ENCODE peak calls at places on chromosomes 3 and 15, in nine cellular contexts. One of them, this sample, is unnamed.

GRCh38 chr15:68230157-68231100 is 901 bp upstream of the CLN6 start:
- DNase-seq in thoracic aorta: no peak
- DNase-seq in IMR-90: peak
- DNase-seq in PC-3: peak
- DNase-seq in cardiac muscle cell: no peak
- DNase-seq in suprapubic skin: peak
- DNase-seq in upper lobe of right lung: no peak
- DNase-seq in iPS DF 6.9: no peak
- DNase-seq in neural progenitor cell: no peak
- DNase-seq in this sample: peak

GRCh38 chr15:72998681-72999466 is 53.4 kb upstream of the NEO1 start:
- DNase-seq in upper lobe of right lung: no peak
- DNase-seq in PC-3: no peak
- DNase-seq in suprapubic skin: no peak
- DNase-seq in IMR-90: no peak
- DNase-seq in thoracic aorta: no peak
- DNase-seq in neural progenitor cell: no peak
- DNase-seq in cardiac muscle cell: no peak
- DNase-seq in iPS DF 6.9: no peak
- DNase-seq in this sample: no peak

GRCh38 chr3:117761992-117762944 is 1052.7 kb downstream of the TUSC7 start:
- DNase-seq in upper lobe of right lung: no peak
- DNase-seq in thoracic aorta: no peak
- DNase-seq in iPS DF 6.9: no peak
- DNase-seq in IMR-90: no peak
- DNase-seq in cardiac muscle cell: no peak
- DNase-seq in PC-3: peak
- DNase-seq in suprapubic skin: no peak
- DNase-seq in neural progenitor cell: no peak
- DNase-seq in this sample: no peak

GRCh38 chr3:23865595-23866396 is 51.0 kb downstream of the NKIRAS1 start:
- DNase-seq in PC-3: peak
- DNase-seq in upper lobe of right lung: no peak
- DNase-seq in neural progenitor cell: peak
- DNase-seq in IMR-90: peak
- DNase-seq in iPS DF 6.9: no peak
- DNase-seq in thoracic aorta: no peak
- DNase-seq in cardiac muscle cell: peak
- DNase-seq in suprapubic skin: no peak
- DNase-seq in this sample: no peak

GRCh38 chr3:30583973-30584372 is 22.4 kb upstream of the TGFBR2 start:
- DNase-seq in iPS DF 6.9: no peak
- DNase-seq in suprapubic skin: no peak
- DNase-seq in thoracic aorta: no peak
- DNase-seq in cardiac muscle cell: no peak
- DNase-seq in PC-3: no peak
- DNase-seq in IMR-90: no peak
- DNase-seq in neural progenitor cell: no peak
- DNase-seq in upper lobe of right lung: no peak
- DNase-seq in this sample: no peak

GRCh38 chr15:52020253-52021085 is 1.4 kb downstream of the MAPK6 start:
- DNase-seq in PC-3: peak
- DNase-seq in neural progenitor cell: no peak
- DNase-seq in IMR-90: peak
- DNase-seq in upper lobe of right lung: no peak
- DNase-seq in cardiac muscle cell: peak
- DNase-seq in thoracic aorta: no peak
- DNase-seq in suprapubic skin: no peak
- DNase-seq in iPS DF 6.9: no peak
- DNase-seq in this sample: no peak

GRCh38 chr15:76945494-76945893 is 13.9 kb downstream of the RCN2 start:
- DNase-seq in cardiac muscle cell: no peak
- DNase-seq in iPS DF 6.9: no peak
- DNase-seq in thoracic aorta: no peak
- DNase-seq in IMR-90: peak
- DNase-seq in neural progenitor cell: no peak
- DNase-seq in PC-3: no peak
- DNase-seq in suprapubic skin: no peak
- DNase-seq in upper lobe of right lung: no peak
- DNase-seq in this sample: no peak

GRCh38 chr3:114080201-114080600 is 23.7 kb downstream of the QTRT2 start:
- DNase-seq in suprapubic skin: no peak
- DNase-seq in PC-3: no peak
- DNase-seq in upper lobe of right lung: no peak
- DNase-seq in cardiac muscle cell: no peak
- DNase-seq in neural progenitor cell: no peak
- DNase-seq in iPS DF 6.9: no peak
- DNase-seq in IMR-90: no peak
- DNase-seq in thoracic aorta: no peak
- DNase-seq in this sample: no peak

GRCh38 chr3:126961791-126962461 is 21.0 kb upstream of the PLXNA1 start:
- DNase-seq in cardiac muscle cell: no peak
- DNase-seq in iPS DF 6.9: no peak
- DNase-seq in upper lobe of right lung: no peak
- DNase-seq in suprapubic skin: no peak
- DNase-seq in thoracic aorta: no peak
- DNase-seq in IMR-90: no peak
- DNase-seq in neural progenitor cell: no peak
- DNase-seq in PC-3: no peak
- DNase-seq in this sample: peak

GRCh38 chr3:37173806-37174205 is 576 bp downstream of the LRRFIP2 start:
- DNase-seq in neural progenitor cell: no peak
- DNase-seq in cardiac muscle cell: no peak
- DNase-seq in upper lobe of right lung: no peak
- DNase-seq in IMR-90: no peak
- DNase-seq in thoracic aorta: no peak
- DNase-seq in suprapubic skin: no peak
- DNase-seq in iPS DF 6.9: no peak
- DNase-seq in PC-3: no peak
- DNase-seq in this sample: no peak
- H3K4me3 ChIP-seq in neural progenitor cell: no peak
- H3K4me3 ChIP-seq in cardiac muscle cell: peak
- H3K4me3 ChIP-seq in upper lobe of right lung: no peak
- H3K4me3 ChIP-seq in IMR-90: no peak
- H3K4me3 ChIP-seq in thoracic aorta: peak
- H3K4me3 ChIP-seq in suprapubic skin: peak
- H3K4me3 ChIP-seq in iPS DF 6.9: no peak
- H3K4me3 ChIP-seq in PC-3: peak
- H3K4me3 ChIP-seq in this sample: peak

GRCh38 chr3:175526191-175526590 is 667.1 kb downstream of the NAALADL2 start:
- DNase-seq in thoracic aorta: no peak
- DNase-seq in IMR-90: no peak
- DNase-seq in PC-3: no peak
- DNase-seq in suprapubic skin: no peak
- DNase-seq in cardiac muscle cell: no peak
- DNase-seq in iPS DF 6.9: no peak
- DNase-seq in neural progenitor cell: no peak
- DNase-seq in upper lobe of right lung: no peak
- DNase-seq in this sample: no peak
- H3K4me3 ChIP-seq in thoracic aorta: peak
- H3K4me3 ChIP-seq in IMR-90: peak
- H3K4me3 ChIP-seq in PC-3: no peak
- H3K4me3 ChIP-seq in suprapubic skin: peak
- H3K4me3 ChIP-seq in cardiac muscle cell: no peak
- H3K4me3 ChIP-seq in iPS DF 6.9: no peak
- H3K4me3 ChIP-seq in neural progenitor cell: no peak
- H3K4me3 ChIP-seq in upper lobe of right lung: peak
- H3K4me3 ChIP-seq in this sample: peak

DNA sequence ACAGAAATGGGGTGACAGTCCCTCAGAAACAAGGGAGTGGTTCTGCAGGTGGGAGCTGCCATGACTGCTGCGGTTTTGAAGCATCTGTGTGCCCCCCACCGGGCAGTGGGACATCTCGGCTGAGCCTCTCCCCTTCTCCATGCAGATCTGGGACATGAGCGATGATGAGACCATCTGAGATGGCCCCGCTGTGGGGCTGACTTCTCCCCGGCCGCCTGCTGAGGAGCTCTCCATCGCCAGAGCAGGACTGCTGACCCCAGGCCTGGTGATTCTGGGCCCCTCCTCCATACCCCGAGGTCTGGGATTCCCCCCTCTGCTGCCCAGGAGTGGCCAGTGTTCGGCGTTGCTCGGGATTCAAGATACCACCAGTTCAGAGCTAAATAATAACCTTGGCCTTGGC is 89.0 kb downstream of the VGLL4 start:
- DNase-seq in PC-3: no peak
- DNase-seq in IMR-90: no peak
- DNase-seq in neural progenitor cell: no peak
- DNase-seq in iPS DF 6.9: no peak
- DNase-seq in thoracic aorta: no peak
- DNase-seq in suprapubic skin: no peak
- DNase-seq in cardiac muscle cell: no peak
- DNase-seq in upper lobe of right lung: no peak
- DNase-seq in this sample: no peak
- H3K4me3 ChIP-seq in PC-3: no peak
- H3K4me3 ChIP-seq in IMR-90: no peak
- H3K4me3 ChIP-seq in neural progenitor cell: no peak
- H3K4me3 ChIP-seq in iPS DF 6.9: no peak
- H3K4me3 ChIP-seq in thoracic aorta: no peak
- H3K4me3 ChIP-seq in suprapubic skin: no peak
- H3K4me3 ChIP-seq in cardiac muscle cell: no peak
- H3K4me3 ChIP-seq in upper lobe of right lung: no peak
- H3K4me3 ChIP-seq in this sample: no peak

GRCh38 chr3:137770821-137771399 is 6.8 kb downstream of the SOX14 start:
- DNase-seq in PC-3: no peak
- DNase-seq in iPS DF 6.9: no peak
- DNase-seq in upper lobe of right lung: no peak
- DNase-seq in cardiac muscle cell: no peak
- DNase-seq in neural progenitor cell: peak
- DNase-seq in suprapubic skin: no peak
- DNase-seq in IMR-90: no peak
- DNase-seq in thoracic aorta: no peak
- DNase-seq in this sample: no peak
- H3K4me3 ChIP-seq in PC-3: no peak
- H3K4me3 ChIP-seq in iPS DF 6.9: peak
- H3K4me3 ChIP-seq in upper lobe of right lung: peak
- H3K4me3 ChIP-seq in cardiac muscle cell: peak
- H3K4me3 ChIP-seq in neural progenitor cell: peak
- H3K4me3 ChIP-seq in suprapubic skin: peak
- H3K4me3 ChIP-seq in IMR-90: no peak
- H3K4me3 ChIP-seq in thoracic aorta: peak
- H3K4me3 ChIP-seq in this sample: peak

DNA sequence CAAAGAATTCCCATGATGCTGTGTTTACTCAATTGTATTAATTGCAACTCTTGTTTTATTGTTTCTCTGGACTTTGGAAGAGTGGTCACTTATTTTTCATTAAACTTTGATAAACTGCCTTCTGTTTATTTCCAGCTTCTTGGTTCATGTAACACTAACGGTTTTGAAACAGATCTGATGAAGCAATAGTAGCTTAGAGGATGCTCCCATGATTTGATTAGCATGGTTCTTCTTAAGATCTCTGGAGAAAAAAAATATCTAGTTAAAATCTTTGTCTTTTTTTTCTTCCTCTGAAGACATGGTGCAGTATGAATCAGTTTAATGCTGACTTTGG is 90.1 kb downstream of the FNDC3B start:
- DNase-seq in PC-3: no peak
- DNase-seq in suprapubic skin: no peak
- DNase-seq in IMR-90: no peak
- DNase-seq in iPS DF 6.9: no peak
- DNase-seq in neural progenitor cell: no peak
- DNase-seq in cardiac muscle cell: no peak
- DNase-seq in thoracic aorta: no peak
- DNase-seq in upper lobe of right lung: no peak
- DNase-seq in this sample: no peak
- H3K4me3 ChIP-seq in PC-3: no peak
- H3K4me3 ChIP-seq in suprapubic skin: no peak
- H3K4me3 ChIP-seq in IMR-90: no peak
- H3K4me3 ChIP-seq in iPS DF 6.9: no peak
- H3K4me3 ChIP-seq in neural progenitor cell: no peak
- H3K4me3 ChIP-seq in cardiac muscle cell: no peak
- H3K4me3 ChIP-seq in thoracic aorta: no peak
- H3K4me3 ChIP-seq in upper lobe of right lung: no peak
- H3K4me3 ChIP-seq in this sample: no peak

DNA sequence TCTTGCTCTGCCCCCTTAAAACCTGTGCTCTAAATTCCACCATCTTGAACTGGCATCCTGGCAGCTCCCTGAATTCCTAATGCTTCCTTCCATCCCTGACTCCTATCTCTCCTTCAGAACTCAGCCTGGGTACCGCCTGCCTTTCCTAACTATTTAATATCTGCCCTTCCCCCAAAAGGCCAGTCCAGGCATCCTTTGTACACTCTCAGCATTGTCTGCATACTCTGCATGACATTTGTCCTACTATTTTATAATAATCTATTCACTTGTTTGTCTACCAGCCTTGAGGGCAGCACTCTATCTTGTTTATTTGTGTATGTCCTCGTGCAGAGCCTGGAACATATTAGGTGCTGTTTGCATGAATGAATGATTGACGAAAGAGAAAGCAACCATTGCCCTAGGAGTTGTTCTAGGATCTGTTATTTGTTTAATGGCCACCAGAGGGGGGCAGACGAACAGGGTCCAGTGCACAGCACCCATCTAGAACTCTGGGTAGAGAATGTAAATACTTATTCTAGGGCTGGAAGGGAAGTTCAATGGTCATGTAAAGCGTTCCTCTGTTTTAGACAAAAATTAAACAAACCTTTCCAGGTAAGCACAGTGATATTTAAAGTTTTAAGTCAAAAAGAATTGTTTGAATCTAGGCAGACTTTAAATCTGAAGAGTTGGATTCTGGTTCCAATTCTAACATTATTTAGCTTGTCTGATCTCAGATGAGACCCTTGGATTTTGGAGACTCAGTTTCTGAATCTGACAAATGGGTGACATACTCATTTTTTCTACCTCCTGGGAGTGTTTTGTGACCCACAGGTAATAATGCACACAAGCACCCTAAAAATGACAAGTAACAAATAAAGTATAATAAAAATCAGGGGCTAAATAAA is 125.8 kb upstream of the GALNT15 start:
- DNase-seq in upper lobe of right lung: no peak
- DNase-seq in IMR-90: peak
- DNase-seq in thoracic aorta: no peak
- DNase-seq in iPS DF 6.9: no peak
- DNase-seq in neural progenitor cell: peak
- DNase-seq in suprapubic skin: no peak
- DNase-seq in PC-3: peak
- DNase-seq in cardiac muscle cell: peak
- DNase-seq in this sample: no peak
- H3K4me3 ChIP-seq in upper lobe of right lung: no peak
- H3K4me3 ChIP-seq in IMR-90: no peak
- H3K4me3 ChIP-seq in thoracic aorta: peak
- H3K4me3 ChIP-seq in iPS DF 6.9: no peak
- H3K4me3 ChIP-seq in neural progenitor cell: no peak
- H3K4me3 ChIP-seq in suprapubic skin: no peak
- H3K4me3 ChIP-seq in PC-3: peak
- H3K4me3 ChIP-seq in cardiac muscle cell: no peak
- H3K4me3 ChIP-seq in this sample: no peak

DNA sequence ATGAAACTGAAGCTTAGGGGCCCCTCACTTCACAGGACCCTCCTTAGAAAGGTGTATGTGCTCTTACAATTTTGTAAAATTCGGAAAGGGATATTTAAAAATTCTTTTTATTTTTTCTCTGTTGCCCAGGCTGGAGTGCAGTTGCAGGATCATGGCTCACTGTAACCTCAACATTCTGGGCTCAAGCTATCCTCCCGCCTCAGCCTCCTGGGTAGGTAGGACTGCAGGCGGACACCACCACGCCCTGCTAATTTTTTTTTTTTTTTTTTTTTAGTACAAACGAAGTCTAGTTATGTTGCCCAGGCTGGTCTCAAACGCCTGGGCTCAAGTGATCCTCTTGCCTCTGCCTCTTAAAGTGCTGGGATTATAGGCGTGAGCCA is 45.1 kb upstream of the SPATA12 start:
- DNase-seq in cardiac muscle cell: no peak
- DNase-seq in iPS DF 6.9: no peak
- DNase-seq in suprapubic skin: no peak
- DNase-seq in IMR-90: no peak
- DNase-seq in upper lobe of right lung: no peak
- DNase-seq in neural progenitor cell: no peak
- DNase-seq in thoracic aorta: no peak
- DNase-seq in PC-3: no peak
- DNase-seq in this sample: no peak
- H3K4me3 ChIP-seq in cardiac muscle cell: no peak
- H3K4me3 ChIP-seq in iPS DF 6.9: no peak
- H3K4me3 ChIP-seq in suprapubic skin: no peak
- H3K4me3 ChIP-seq in IMR-90: no peak
- H3K4me3 ChIP-seq in upper lobe of right lung: no peak
- H3K4me3 ChIP-seq in neural progenitor cell: no peak
- H3K4me3 ChIP-seq in thoracic aorta: no peak
- H3K4me3 ChIP-seq in PC-3: no peak
- H3K4me3 ChIP-seq in this sample: no peak

This sample was measured in ascending aorta.